ENCODE peak calls at places on chromosomes 16 and 17, in four cellular contexts. H is K562, D is H1, S is HCT116. N is an unnamed sample.

GRCh38 chr17:8162997-8163977 is 539 bp upstream of the VAMP2 start:
- DNase-seq in H (no peak), D (peak; percentile 88), S (no peak), N (no peak)

GRCh38 chr17:61116577-61116976 is 283.1 kb upstream of the TBX2 start:
- DNase-seq in H (no peak), D (no peak), S (no peak), N (no peak)

GRCh38 chr16:53817812-53818211 is 113.9 kb downstream of the FTO start:
- DNase-seq in H (no peak), D (no peak), S (no peak), N (no peak)

GRCh38 chr17:75168998-75169397 is 13.8 kb downstream of the SUMO2 start:
- DNase-seq in H (no peak), D (no peak), S (no peak), N (no peak)

GRCh38 chr17:30035369-30035768 is 81.2 kb upstream of the NSRP1 start:
- DNase-seq in H (no peak), D (no peak), S (no peak), N (no peak)

GRCh38 chr17:14464741-14465140 is 163.9 kb downstream of the HS3ST3B1 start:
- DNase-seq in H (no peak), D (no peak), S (no peak), N (no peak)

GRCh38 chr16:20114356-20114755 is 40.7 kb upstream of the GPR139 start:
- DNase-seq in H (no peak), D (no peak), S (peak; percentile 53), N (peak; percentile 16)

GRCh38 chr17:50043290-50044148 is 12.4 kb upstream of the ITGA3 start:
- DNase-seq in H (no peak), D (no peak), S (no peak), N (no peak)

GRCh38 chr17:82045916-82046484 is 5.6 kb downstream of the RFNG start:
- DNase-seq in H (no peak), D (no peak), S (no peak), N (no peak)

GRCh38 chr17:69358688-69359596 is 32.0 kb upstream of the ABCA5 start:
- DNase-seq in H (no peak), D (no peak), S (peak; percentile 26), N (peak; percentile 47)

GRCh38 chr16:47142469-47143328 is 1.0 kb downstream of the NETO2 start:
- DNase-seq in H (peak; percentile 57), D (no peak), S (no peak), N (peak; percentile 20)

GRCh38 chr16:56742030-56742984 is 12.4 kb downstream of the NUP93 start:
- DNase-seq in H (no peak), D (no peak), S (peak; percentile 22), N (no peak)

GRCh38 chr17:5718751-5719150 is 134.4 kb upstream of the NLRP1 start:
- DNase-seq in H (no peak), D (no peak), S (no peak), N (no peak)

GRCh38 chr16:5488581-5488980 is 391.0 kb upstream of the EEF2KMT start:
- DNase-seq in H (no peak), D (no peak), S (no peak), N (no peak)

GRCh38 chr16:5487728-5488127 is 390.1 kb upstream of the EEF2KMT start:
- DNase-seq in H (no peak), D (no peak), S (no peak), N (no peak)

GRCh38 chr16:5496013-5496412 is 398.4 kb upstream of the EEF2KMT start:
- DNase-seq in H (no peak), D (no peak), S (no peak), N (no peak)

GRCh38 chr16:5490499-5490898 is 392.9 kb upstream of the EEF2KMT start:
- DNase-seq in H (peak; percentile 75), D (peak; percentile 85), S (peak; percentile 15), N (peak; percentile 12)
- TF ChIP-seq JUND in H (no peak), D (no peak), S (no peak), N (no peak)

GRCh38 chr16:88456356-88457292 is 3.5 kb downstream of the ZFPM1 start:
- DNase-seq in H (no peak), D (no peak), S (no peak), N (no peak)
- TF ChIP-seq JUND in H (no peak), D (no peak), S (no peak), N (no peak)

GRCh38 chr16:76444823-76445222 is 167.6 kb downstream of the CNTNAP4 start:
- DNase-seq in H (no peak), D (no peak), S (no peak), N (no peak)

GRCh38 chr16:76443981-76444380 is 166.8 kb downstream of the CNTNAP4 start:
- DNase-seq in H (no peak), D (no peak), S (no peak), N (no peak)

GRCh38 chr16:76441391-76441790 is 164.2 kb downstream of the CNTNAP4 start:
- DNase-seq in H (no peak), D (no peak), S (no peak), N (no peak)

GRCh38 chr16:76446251-76446650 is 169.1 kb downstream of the CNTNAP4 start:
- DNase-seq in H (no peak), D (no peak), S (no peak), N (no peak)

DNA sequence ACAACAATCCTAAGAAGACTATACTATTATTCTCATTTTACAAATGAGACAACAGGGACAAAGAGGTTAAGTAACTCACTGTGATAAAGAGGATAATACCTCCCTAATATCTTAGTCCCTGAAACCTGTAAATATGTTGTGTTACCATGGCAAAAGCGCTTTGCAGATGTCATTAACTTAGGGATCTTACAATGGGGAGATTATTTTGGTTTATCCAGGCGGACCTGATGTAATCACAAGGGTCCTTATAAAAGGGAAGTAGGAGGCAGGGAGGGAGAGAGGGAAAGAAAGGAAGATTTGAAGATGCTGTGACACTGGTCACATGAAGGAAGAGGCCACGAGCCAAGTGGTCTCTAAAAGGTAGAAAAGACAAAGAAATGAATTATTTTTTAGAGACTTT is 164.7 kb downstream of the CNTNAP4 start:
- DNase-seq in H (no peak), D (no peak), S (no peak), N (no peak)
- TF ChIP-seq JUND in H (no peak), D (no peak), S (no peak), N (no peak)

GRCh38 chr17:56939869-56940484 is 20.9 kb downstream of the COIL start:
- DNase-seq in H (peak; percentile 42), D (peak; percentile 45), S (peak; percentile 50), N (no peak)
- TF ChIP-seq JUND in H (no peak), D (no peak), S (no peak), N (no peak)

DNA sequence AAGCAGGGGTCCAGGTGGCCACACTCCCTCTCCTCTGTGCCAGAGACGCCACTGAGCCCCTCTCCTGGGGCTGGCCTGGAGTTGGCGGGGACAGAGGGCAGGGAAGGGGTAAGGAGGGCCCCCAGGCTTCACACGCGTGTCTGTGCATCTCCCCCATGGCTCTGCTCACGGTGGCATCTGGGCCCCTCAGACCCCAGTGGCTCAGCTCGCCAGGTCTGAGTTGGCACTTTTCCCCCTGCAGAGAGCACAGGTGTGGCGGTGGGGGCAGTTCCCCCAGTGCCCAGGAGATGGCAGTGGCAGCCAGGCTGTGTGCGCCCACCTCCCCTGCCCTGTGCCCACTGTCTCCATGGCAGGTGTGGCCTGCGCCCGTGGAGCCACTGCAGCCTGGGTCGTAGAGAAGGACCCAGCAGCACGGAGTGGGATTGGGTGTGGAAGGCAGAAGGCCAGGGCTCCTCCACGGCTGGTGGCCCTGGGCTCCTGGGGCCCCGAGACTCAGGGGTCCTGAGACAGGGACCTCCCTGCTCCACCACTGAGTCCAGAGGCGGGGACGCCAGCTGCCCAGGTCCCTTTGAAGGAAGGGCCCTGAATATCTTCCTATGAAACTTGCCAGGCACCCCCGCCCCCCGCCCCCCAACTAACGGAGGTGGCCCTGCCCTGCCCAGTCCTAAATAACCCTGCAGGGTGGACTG is 4.3 kb upstream of the APRT start:
- DNase-seq in H (no peak), D (peak; percentile 91), S (no peak), N (peak; percentile 71)
- TF ChIP-seq JUND in H (no peak), D (no peak), S (no peak), N (no peak)

GRCh38 chr16:11914759-11915643 is 755 bp downstream of the GSPT1 start:
- DNase-seq in H (peak; percentile 77), D (peak; percentile 54), S (no peak), N (no peak)
- TF ChIP-seq JUND in H (no peak), D (no peak), S (no peak), N (no peak)

GRCh38 chr16:71254832-71255560 is 24.5 kb upstream of the HYDIN start:
- DNase-seq in H (no peak), D (no peak), S (no peak), N (no peak)

GRCh38 chr16:71249399-71249798 is 18.9 kb upstream of the HYDIN start:
- DNase-seq in H (no peak), D (no peak), S (no peak), N (no peak)

GRCh38 chr16:71246309-71246708 is 15.8 kb upstream of the HYDIN start:
- DNase-seq in H (no peak), D (no peak), S (no peak), N (no peak)

GRCh38 chr16:71247478-71247877 is 17.0 kb upstream of the HYDIN start:
- DNase-seq in H (no peak), D (no peak), S (no peak), N (no peak)

DNA sequence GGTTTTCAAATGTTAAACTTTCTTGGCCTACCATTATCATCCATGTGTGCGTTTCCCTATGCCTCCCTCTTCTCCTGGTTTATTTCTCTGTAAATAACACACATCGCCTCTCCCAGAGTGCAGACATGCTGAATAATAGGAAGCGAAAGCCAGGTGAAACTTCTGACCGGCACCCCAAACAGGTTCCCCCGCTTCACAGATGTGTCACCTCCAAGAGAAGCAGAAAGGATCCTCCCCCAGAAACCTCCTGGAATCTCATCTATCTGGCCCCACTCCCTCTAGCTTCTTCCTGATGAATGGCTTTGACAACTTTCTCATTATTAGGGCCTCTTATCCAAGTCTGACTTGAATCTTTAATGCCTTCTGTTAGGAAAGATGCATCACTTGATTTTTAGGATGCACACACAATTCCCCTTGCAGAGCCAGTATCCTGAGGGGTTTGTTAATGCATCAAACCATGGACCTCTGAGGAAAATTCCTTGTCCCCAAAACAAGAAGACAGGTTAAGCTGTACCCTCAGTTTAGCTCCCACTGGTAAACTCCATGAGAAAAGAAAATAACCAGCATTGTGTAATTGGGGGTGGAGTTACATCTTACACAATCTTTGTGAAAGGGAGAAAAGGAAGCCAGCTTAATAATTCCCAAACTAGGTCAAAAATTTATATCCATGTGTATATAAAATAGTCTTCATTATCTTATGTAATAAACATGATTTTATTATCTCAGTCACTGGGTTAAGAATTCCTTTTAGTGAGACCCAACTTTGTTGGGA is 20.1 kb upstream of the HYDIN start:
- DNase-seq in H (no peak), D (no peak), S (no peak), N (no peak)
- TF ChIP-seq JUND in H (no peak), D (no peak), S (no peak), N (no peak)

DNA sequence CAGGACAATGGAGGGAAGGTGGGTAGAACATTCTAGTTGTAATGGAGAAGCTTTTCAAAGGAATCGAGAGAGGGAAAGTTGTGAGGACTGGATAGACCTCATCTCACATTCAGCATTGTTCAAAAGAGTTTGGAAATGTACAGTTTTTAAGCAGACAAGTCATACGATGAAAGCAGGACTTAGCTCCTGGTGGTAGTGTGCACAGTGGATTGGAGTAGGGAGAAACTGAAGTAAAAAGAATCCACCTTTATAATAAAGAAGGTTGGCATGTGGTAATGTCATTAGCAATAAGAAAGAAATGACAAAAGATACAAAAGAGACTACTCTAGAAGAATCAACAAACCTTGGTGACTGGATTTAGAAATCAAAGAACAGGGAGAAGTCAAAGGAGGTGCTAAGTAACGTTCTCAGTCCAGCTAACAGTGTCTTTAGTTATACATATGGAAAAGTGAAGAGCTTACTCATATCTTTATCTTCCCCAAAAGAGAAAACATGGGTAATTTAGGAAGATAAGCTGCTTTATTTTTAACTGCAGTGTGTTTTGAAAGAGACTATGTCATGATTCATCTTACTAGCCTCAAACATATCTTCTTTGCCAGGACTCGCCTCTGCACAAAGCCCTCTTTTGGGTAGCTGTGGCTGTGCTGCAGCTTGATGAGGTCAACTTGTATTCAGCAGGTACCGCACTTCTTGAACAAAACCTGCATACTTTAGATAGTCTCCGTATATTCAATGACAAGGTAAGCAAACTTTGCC is 18.7 kb upstream of the EVI2A start:
- DNase-seq in H (peak; percentile 37), D (no peak), S (no peak), N (no peak)
- TF ChIP-seq JUND in H (peak; percentile 88), D (no peak), S (no peak), N (no peak)